ENCODE peak calls at places on chromosomes 2 and 18, in ten cellular contexts. Z is Calu3, V is uterus, W is OCI-LY7, T is H9, D is fibroblast of pulmonary artery, J is A673, R is pancreas, N is MM.1S, G is left ventricle myocardium inferior. K is an unnamed sample.

GRCh38 chr2:20443276-20443920 is 3.5 kb upstream of the RHOB start:
- DNase-seq in Z (peak), V (peak), W (peak), T (no peak), D (peak), J (peak), R (peak), N (peak), G (no peak), K (peak)

GRCh38 chr18:55224086-55224625 is 264.9 kb upstream of the CCDC68 start:
- DNase-seq in Z (no peak), V (no peak), W (no peak), T (no peak), D (no peak), J (no peak), R (no peak), N (no peak), G (no peak), K (no peak)

GRCh38 chr18:69878534-69878933 is 69.1 kb downstream of the CD226 start:
- DNase-seq in Z (no peak), V (no peak), W (no peak), T (no peak), D (no peak), J (no peak), R (no peak), N (no peak), G (no peak), K (no peak)

GRCh38 chr18:61876899-61877298 is 15.9 kb downstream of the RNF152 start:
- DNase-seq in Z (no peak), V (no peak), W (no peak), T (no peak), D (no peak), J (no peak), R (no peak), N (no peak), G (no peak), K (no peak)

GRCh38 chr2:46298522-46299351 is 1.5 kb downstream of the EPAS1 start:
- DNase-seq in Z (peak), V (peak), W (no peak), T (peak), D (peak), J (peak), R (peak), N (peak), G (peak), K (peak)

GRCh38 chr2:240997856-240998705 is at the start of gene SNED1:
- DNase-seq in Z (peak), V (peak), W (no peak), T (peak), D (peak), J (peak), R (peak), N (peak), G (peak), K (peak)

GRCh38 chr18:66999003-66999402 is 395.1 kb upstream of the CDH19 start:
- DNase-seq in Z (no peak), V (no peak), W (no peak), T (no peak), D (no peak), J (no peak), R (no peak), N (no peak), G (no peak), K (no peak)

GRCh38 chr2:19801367-19802087 is 100.3 kb downstream of the TTC32 start:
- DNase-seq in Z (peak), V (peak), W (no peak), T (no peak), D (peak), J (no peak), R (peak), N (no peak), G (peak), K (no peak)

GRCh38 chr2:39620067-39620466 is 45.6 kb upstream of the TMEM178A start:
- DNase-seq in Z (peak), V (peak), W (no peak), T (no peak), D (peak), J (peak), R (peak), N (no peak), G (peak), K (no peak)

GRCh38 chr2:174656671-174657171 is 59.1 kb upstream of the WIPF1 start:
- DNase-seq in Z (no peak), V (no peak), W (peak), T (no peak), D (no peak), J (no peak), R (no peak), N (no peak), G (no peak), K (no peak)

GRCh38 chr2:69306612-69306896 is 80.5 kb downstream of the GFPT1 start:
- DNase-seq in Z (no peak), V (no peak), W (no peak), T (no peak), D (no peak), J (no peak), R (no peak), N (no peak), G (no peak), K (no peak)

GRCh38 chr2:191836853-191837769 is 9.8 kb downstream of the CAVIN2 start:
- DNase-seq in Z (no peak), V (no peak), W (no peak), T (no peak), D (peak), J (no peak), R (no peak), N (no peak), G (no peak), K (no peak)

GRCh38 chr2:172448544-172449267 is 21.3 kb downstream of the ITGA6 start:
- DNase-seq in Z (no peak), V (no peak), W (no peak), T (peak), D (no peak), J (no peak), R (no peak), N (no peak), G (no peak), K (no peak)

GRCh38 chr2:64609229-64609994 is 44.3 kb downstream of the SERTAD2 start:
- DNase-seq in Z (peak), V (peak), W (peak), T (peak), D (peak), J (peak), R (peak), N (peak), G (peak), K (peak)

GRCh38 chr18:70535041-70535440 is 246.2 kb downstream of the SOCS6 start:
- DNase-seq in Z (no peak), V (no peak), W (no peak), T (no peak), D (no peak), J (no peak), R (no peak), N (no peak), G (no peak), K (no peak)

GRCh38 chr18:25047983-25048382 is 304.0 kb downstream of the ZNF521 start:
- DNase-seq in Z (no peak), V (no peak), W (no peak), T (peak), D (no peak), J (no peak), R (no peak), N (no peak), G (no peak), K (no peak)

GRCh38 chr18:63292844-63293683 is 26.5 kb downstream of the BCL2 start:
- DNase-seq in Z (no peak), V (no peak), W (no peak), T (no peak), D (no peak), J (no peak), R (no peak), N (no peak), G (no peak), K (no peak)

GRCh38 chr2:84891355-84892010 is 10.6 kb upstream of the TRABD2A start:
- DNase-seq in Z (no peak), V (no peak), W (no peak), T (no peak), D (no peak), J (no peak), R (no peak), N (no peak), G (no peak), K (no peak)

GRCh38 chr2:118013221-118013723 is 598 bp downstream of the CCDC93 start:
- DNase-seq in Z (peak), V (peak), W (peak), T (peak), D (no peak), J (peak), R (peak), N (peak), G (peak), K (peak)

GRCh38 chr2:105888625-105889024 is 143.9 kb downstream of the NCK2 start:
- DNase-seq in Z (peak), V (no peak), W (peak), T (no peak), D (no peak), J (peak), R (no peak), N (peak), G (no peak), K (no peak)

GRCh38 chr18:28469946-28470345 is 293.0 kb upstream of the CDH2 start:
- DNase-seq in Z (no peak), V (no peak), W (no peak), T (no peak), D (no peak), J (no peak), R (no peak), N (no peak), G (no peak), K (no peak)

GRCh38 chr18:12005542-12006487 is 24.5 kb downstream of the IMPA2 start:
- DNase-seq in Z (no peak), V (no peak), W (no peak), T (no peak), D (no peak), J (no peak), R (no peak), N (no peak), G (no peak), K (no peak)

GRCh38 chr18:12008181-12008767 is 27.0 kb downstream of the IMPA2 start:
- DNase-seq in Z (no peak), V (no peak), W (no peak), T (no peak), D (no peak), J (no peak), R (no peak), N (no peak), G (no peak), K (no peak)

GRCh38 chr18:12006488-12006840 is 25.2 kb downstream of the IMPA2 start:
- DNase-seq in Z (no peak), V (no peak), W (no peak), T (no peak), D (no peak), J (no peak), R (no peak), N (no peak), G (no peak), K (no peak)

GRCh38 chr18:12008842-12009580 is 27.7 kb downstream of the IMPA2 start:
- DNase-seq in Z (no peak), V (no peak), W (no peak), T (no peak), D (no peak), J (no peak), R (peak), N (no peak), G (no peak), K (no peak)

GRCh38 chr18:12007063-12007462 is 25.8 kb downstream of the IMPA2 start:
- DNase-seq in Z (no peak), V (no peak), W (no peak), T (no peak), D (no peak), J (no peak), R (no peak), N (no peak), G (no peak), K (no peak)
- TF ChIP-seq CTCF in Z (no peak), V (no peak), W (no peak), T (no peak), D (no peak), J (no peak), R (no peak), N (no peak), G (no peak), K (no peak)

DNA sequence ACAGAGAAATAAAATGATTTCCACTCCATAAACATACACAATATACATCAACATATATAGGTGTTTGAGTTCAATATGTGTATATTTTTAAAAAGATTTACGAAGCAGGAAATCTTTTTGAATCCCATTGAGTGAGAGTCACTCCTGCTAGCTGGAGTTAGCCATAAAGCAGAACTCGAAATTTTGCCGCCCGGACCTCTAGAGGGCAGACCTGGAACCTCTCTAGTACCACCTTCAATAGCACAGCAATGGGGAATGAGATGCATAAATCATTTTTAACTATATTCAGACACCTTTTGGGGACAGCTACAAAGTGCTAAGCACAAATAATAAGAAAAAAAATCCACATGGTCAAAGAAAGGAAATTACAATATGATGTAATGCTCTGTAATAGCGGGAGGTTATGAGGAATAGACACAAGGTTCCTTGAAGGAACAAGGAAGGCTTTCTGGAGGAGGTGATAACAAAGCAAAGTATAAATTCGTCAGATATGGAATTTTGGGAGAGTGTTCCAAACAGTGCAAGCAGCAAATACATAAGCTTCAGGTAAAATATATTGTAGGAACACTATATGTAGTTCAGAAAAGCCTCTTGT is 533.4 kb downstream of the ERBB4 start:
- DNase-seq in Z (peak), V (no peak), W (peak), T (peak), D (peak), J (peak), R (no peak), N (peak), G (peak), K (peak)
- TF ChIP-seq CTCF in Z (peak), V (no peak), W (peak), T (peak), D (peak), J (peak), R (no peak), N (peak), G (peak), K (peak)

DNA sequence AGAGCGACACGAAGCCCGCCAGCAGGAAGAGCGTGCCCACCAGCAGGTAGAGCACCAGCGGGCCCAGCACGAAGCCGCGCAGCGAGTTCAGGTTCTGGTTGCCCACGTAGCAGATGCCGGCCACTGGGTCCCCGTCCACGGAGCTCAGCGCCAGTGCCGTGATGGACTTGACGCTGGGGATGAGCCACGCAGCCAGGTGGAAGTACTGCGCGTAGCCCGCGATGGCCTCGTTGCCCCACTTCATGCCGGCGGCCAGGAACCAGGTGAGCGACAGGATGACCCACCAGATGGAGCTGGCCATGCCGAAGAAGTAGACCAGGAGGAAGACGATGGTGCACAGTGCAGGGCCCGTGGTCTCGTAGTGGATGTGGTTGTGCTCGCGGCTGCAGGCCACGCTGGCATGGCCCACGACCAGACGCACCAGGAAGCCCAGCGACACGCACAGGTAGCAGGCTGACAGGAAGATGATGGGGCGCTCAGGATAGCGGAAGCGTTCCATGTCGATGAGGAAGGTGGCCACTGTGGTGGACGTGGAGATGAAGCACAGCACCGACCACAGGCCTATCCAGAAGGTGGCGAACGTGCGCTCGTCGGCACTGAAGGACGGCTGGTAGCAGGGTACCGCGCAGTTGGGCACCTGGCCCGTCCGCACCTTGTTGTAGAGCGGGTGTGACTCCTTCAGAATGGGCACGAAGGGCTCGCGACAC is 2.1 kb downstream of the FZD5 start:
- DNase-seq in Z (peak), V (peak), W (no peak), T (peak), D (no peak), J (peak), R (peak), N (no peak), G (peak), K (no peak)
- TF ChIP-seq CTCF in Z (peak), V (peak), W (no peak), T (peak), D (peak), J (peak), R (no peak), N (no peak), G (peak), K (peak)

DNA sequence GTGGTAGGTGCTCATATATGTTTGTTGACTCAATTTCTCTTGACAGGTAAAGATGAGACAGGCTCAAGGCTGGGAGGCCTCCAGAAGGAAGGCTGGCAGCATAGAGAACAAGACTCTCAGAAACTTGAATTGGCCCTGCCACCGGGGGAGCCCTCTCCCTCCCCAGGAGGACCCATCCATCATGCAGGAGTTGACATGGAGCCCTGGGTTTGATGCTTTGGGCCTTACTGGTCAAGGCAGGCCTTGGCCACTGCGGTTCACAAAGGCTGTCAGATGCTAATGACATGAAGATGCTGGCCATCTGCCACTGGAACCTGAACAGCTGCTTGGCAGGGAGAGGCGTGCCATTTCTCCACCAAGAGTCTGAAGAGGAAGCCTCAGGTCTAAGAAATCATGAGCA is 193.6 kb downstream of the MTCL1 start:
- DNase-seq in Z (peak), V (no peak), W (peak), T (peak), D (no peak), J (no peak), R (peak), N (no peak), G (no peak), K (no peak)
- TF ChIP-seq CTCF in Z (peak), V (no peak), W (peak), T (peak), D (no peak), J (no peak), R (no peak), N (no peak), G (no peak), K (no peak)

GRCh38 chr2:49770919-49771318 is 616.6 kb upstream of the FSHR start:
- DNase-seq in Z (peak), V (no peak), W (no peak), T (peak), D (peak), J (peak), R (peak), N (no peak), G (peak), K (peak)
- TF ChIP-seq CTCF in Z (no peak), V (no peak), W (peak), T (peak), D (peak), J (peak), R (peak), N (peak), G (peak), K (peak)

GRCh38 chr2:100178085-100178788 is 35.8 kb upstream of the AFF3 start:
- DNase-seq in Z (peak), V (no peak), W (peak), T (peak), D (peak), J (peak), R (no peak), N (peak), G (no peak), K (peak)
- TF ChIP-seq CTCF in Z (peak), V (no peak), W (peak), T (peak), D (peak), J (peak), R (no peak), N (peak), G (peak), K (peak)

K was measured in neural crest cell.